ENCODE peak calls at places on chromosomes 11 and 22, in four cellular contexts. S is CD4-positive, alpha-beta T cell; E is NCI-H460; P is T47D. B is an unnamed sample.

GRCh38 chr11:46513934-46514342 is 79.9 kb downstream of the AMBRA1 start:
- DNase-seq in S (no peak), E (no peak), P (no peak), B (no peak)

GRCh38 chr11:100876826-100877545 is 189.9 kb downstream of the ARHGAP42 start:
- DNase-seq in S (no peak), E (no peak), P (no peak), B (no peak)

GRCh38 chr11:93549986-93550385 is 6.8 kb upstream of the SMCO4 start:
- DNase-seq in S (no peak), E (no peak), P (no peak), B (no peak)

GRCh38 chr11:119371778-119372182 is 9.7 kb downstream of the USP2 start:
- DNase-seq in S (no peak), E (peak), P (peak), B (no peak)

GRCh38 chr11:65058419-65059054 is at the start of gene NAALADL1:
- DNase-seq in S (no peak), E (no peak), P (no peak), B (no peak)

GRCh38 chr11:95700471-95700817 is 89.1 kb downstream of the FAM76B start:
- DNase-seq in S (no peak), E (no peak), P (no peak), B (no peak)

GRCh38 chr11:86396403-86396802 is 21.7 kb downstream of the CCDC81 start:
- DNase-seq in S (no peak), E (no peak), P (no peak), B (no peak)

GRCh38 chr22:45740236-45740635 is 68.6 kb downstream of the ATXN10 start:
- DNase-seq in S (no peak), E (no peak), P (no peak), B (no peak)

GRCh38 chr11:44016129-44016528 is 31.7 kb upstream of the ACCSL start:
- DNase-seq in S (no peak), E (no peak), P (no peak), B (no peak)

GRCh38 chr11:416757-417621 is 2.2 kb upstream of the SIGIRR start:
- DNase-seq in S (peak), E (no peak), P (peak), B (peak)

GRCh38 chr22:27962268-27963191 is 43.5 kb upstream of the PITPNB start:
- DNase-seq in S (no peak), E (no peak), P (no peak), B (no peak)

GRCh38 chr11:48020092-48020755 is 39.9 kb downstream of the PTPRJ start:
- DNase-seq in S (no peak), E (no peak), P (no peak), B (no peak)

GRCh38 chr11:124405611-124406010 is 6.8 kb upstream of the OR8B3 start:
- DNase-seq in S (no peak), E (no peak), P (no peak), B (no peak)

GRCh38 chr11:63761870-63762661 is 6.5 kb downstream of the ZFTA start:
- DNase-seq in S (no peak), E (no peak), P (peak), B (no peak)

GRCh38 chr11:111349191-111349695 is 29.8 kb downstream of the POU2AF1 start:
- DNase-seq in S (no peak), E (no peak), P (no peak), B (no peak)

GRCh38 chr22:36925388-36926290 is 12.2 kb downstream of the CSF2RB start:
- DNase-seq in S (no peak), E (no peak), P (no peak), B (no peak)

GRCh38 chr22:46803031-46803880 is 40.8 kb downstream of the TBC1D22A start:
- DNase-seq in S (peak), E (peak), P (peak), B (peak)

GRCh38 chr11:118838905-118839553 is 44.7 kb upstream of the CXCR5 start:
- DNase-seq in S (no peak), E (no peak), P (no peak), B (no peak)

GRCh38 chr11:69102732-69103615 is 52.8 kb upstream of the SMIM38 start:
- DNase-seq in S (no peak), E (no peak), P (peak), B (peak)

GRCh38 chr11:208177-208916 is 839 bp downstream of the RIC8A start:
- DNase-seq in S (peak), E (peak), P (peak), B (peak)

GRCh38 chr11:1205121-1205986 is 17.5 kb upstream of the MUC5B start:
- DNase-seq in S (no peak), E (no peak), P (no peak), B (no peak)

GRCh38 chr11:57647960-57648776 is 1.5 kb downstream of the YPEL4 start:
- DNase-seq in S (no peak), E (no peak), P (no peak), B (no peak)

GRCh38 chr11:48066881-48067800 is 86.8 kb downstream of the PTPRJ start:
- DNase-seq in S (no peak), E (no peak), P (no peak), B (no peak)

GRCh38 chr11:120378474-120378873 is 42.3 kb downstream of the ARHGEF12 start:
- DNase-seq in S (no peak), E (no peak), P (no peak), B (no peak)

B was measured in HuH-7.